ENCODE peak calls at places on chromosome 18, in ten cellular contexts. R is upper lobe of right lung, O is cardiac muscle cell, X is RWPE2, J is GM23338, Y is brain microvascular endothelial cell, Q is prostate gland, H is K562, W is tibial nerve, M is left ventricle myocardium inferior. U is an unnamed sample.

GRCh38 chr18:54871231-54871630 is 43.0 kb downstream of the RAB27B start:
- DNase-seq in R (no peak), O (no peak), X (no peak), J (no peak), Y (no peak), Q (no peak), H (no peak), W (no peak), M (no peak), U (no peak)

GRCh38 chr18:23888880-23889279 is 125.7 kb upstream of the TTC39C start:
- DNase-seq in R (no peak), O (no peak), X (no peak), J (no peak), Y (no peak), Q (no peak), H (no peak), W (no peak), M (no peak), U (no peak)

GRCh38 chr18:28189400-28190239 is 12.7 kb upstream of the CDH2 start:
- DNase-seq in R (no peak), O (peak; percentile 88), X (no peak), J (peak; percentile 89), Y (peak; percentile 79), Q (peak; percentile 29), H (peak; percentile 18), W (peak; percentile 17), M (no peak), U (peak; percentile 56)

GRCh38 chr18:55337908-55338521 is 250.0 kb downstream of the TCF4 start:
- DNase-seq in R (peak; percentile 56), O (no peak), X (no peak), J (no peak), Y (no peak), Q (no peak), H (no peak), W (no peak), M (peak; percentile 32), U (no peak)

GRCh38 chr18:76425299-76426101 is 69.5 kb downstream of the ZNF516 start:
- DNase-seq in R (no peak), O (peak; percentile 33), X (no peak), J (peak; percentile 65), Y (no peak), Q (no peak), H (no peak), W (no peak), M (no peak), U (no peak)

GRCh38 chr18:48950536-48951447 is at the start of gene SMAD7:
- DNase-seq in R (peak; percentile 80), O (no peak), X (no peak), J (no peak), Y (no peak), Q (no peak), H (no peak), W (no peak), M (no peak), U (no peak)

GRCh38 chr18:25237571-25238267 is 114.2 kb downstream of the ZNF521 start:
- DNase-seq in R (no peak), O (no peak), X (no peak), J (no peak), Y (no peak), Q (no peak), H (no peak), W (no peak), M (no peak), U (no peak)

GRCh38 chr18:50286391-50287027 is 983 bp downstream of the CXXC1 start:
- DNase-seq in R (peak; percentile 64), O (peak; percentile 32), X (peak; percentile 74), J (peak; percentile 61), Y (no peak), Q (no peak), H (peak; percentile 56), W (peak; percentile 21), M (no peak), U (no peak)

GRCh38 chr18:44715245-44715644 is 34.6 kb downstream of the SETBP1 start:
- DNase-seq in R (no peak), O (peak; percentile 43), X (no peak), J (no peak), Y (no peak), Q (peak; percentile 68), H (no peak), W (peak; percentile 29), M (no peak), U (no peak)

GRCh38 chr18:44709297-44710117 is 28.8 kb downstream of the SETBP1 start:
- DNase-seq in R (no peak), O (no peak), X (no peak), J (no peak), Y (no peak), Q (no peak), H (no peak), W (no peak), M (no peak), U (no peak)

GRCh38 chr18:44714376-44714775 is 33.7 kb downstream of the SETBP1 start:
- DNase-seq in R (no peak), O (no peak), X (no peak), J (no peak), Y (no peak), Q (no peak), H (no peak), W (no peak), M (no peak), U (no peak)

GRCh38 chr18:44713435-44713834 is 32.7 kb downstream of the SETBP1 start:
- DNase-seq in R (no peak), O (no peak), X (no peak), J (no peak), Y (no peak), Q (no peak), H (no peak), W (no peak), M (no peak), U (no peak)

DNA sequence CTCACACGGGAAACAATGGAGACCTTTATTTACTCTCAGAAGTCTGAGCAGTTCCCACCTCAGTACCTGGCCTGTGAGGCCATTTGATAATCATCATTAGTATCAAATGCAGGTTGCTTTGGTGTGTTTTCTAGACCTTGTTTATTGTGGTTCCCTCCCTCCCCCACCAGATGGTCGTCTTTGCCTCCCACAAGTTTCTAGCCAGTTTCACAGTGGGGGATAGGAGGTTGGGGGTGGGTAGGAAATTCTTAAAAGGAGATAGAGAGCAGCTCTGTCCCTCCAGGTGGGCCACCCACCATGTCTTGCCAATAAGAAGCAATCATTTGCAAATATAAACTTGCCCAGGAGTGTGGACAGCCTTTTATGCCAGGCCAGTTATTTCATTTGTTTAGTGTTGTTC is 31.3 kb downstream of the SETBP1 start:
- DNase-seq in R (no peak), O (no peak), X (no peak), J (peak; percentile 49), Y (no peak), Q (no peak), H (no peak), W (no peak), M (no peak), U (no peak)
- TF ChIP-seq CTCF in R (no peak), O (no peak), X (no peak), J (peak; percentile 9), Y (no peak), Q (no peak), H (no peak), W (no peak), M (no peak), U (no peak)

DNA sequence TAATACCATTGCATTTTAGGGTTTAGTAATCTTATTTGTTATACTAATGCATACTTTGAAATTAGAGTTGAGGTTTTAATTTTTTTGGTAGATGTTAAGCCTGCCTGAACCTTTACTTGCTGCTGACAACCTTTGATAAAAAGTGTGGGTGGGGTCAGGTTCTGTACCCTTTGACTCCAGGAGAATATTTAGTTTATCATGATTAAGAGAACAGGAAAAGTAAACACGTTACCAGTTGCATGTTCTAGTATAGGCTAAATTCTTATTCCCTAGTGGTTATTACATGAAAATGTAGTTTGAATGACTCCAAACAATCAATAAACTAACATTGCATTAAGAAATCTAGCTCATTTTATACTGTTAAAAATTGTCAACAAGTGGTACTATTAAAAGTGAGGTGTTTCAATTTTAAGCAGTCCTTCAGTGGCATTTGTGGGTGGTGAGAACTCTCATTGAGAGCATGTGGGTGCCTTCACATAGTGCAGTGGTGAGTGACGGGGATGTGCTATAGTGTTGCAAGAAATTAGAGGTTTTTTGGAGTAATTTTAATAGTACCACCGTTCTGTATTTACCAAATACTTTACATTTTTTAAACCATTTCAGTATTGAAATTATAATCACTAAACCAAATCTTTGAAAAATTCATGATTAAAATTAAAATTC is 29.9 kb downstream of the PHLPP1 start:
- DNase-seq in R (no peak), O (no peak), X (no peak), J (no peak), Y (no peak), Q (no peak), H (peak; percentile 13), W (no peak), M (no peak), U (no peak)
- H3K27ac ChIP-seq in R (no peak overlapping the region), O (no peak overlapping the region), X (no peak overlapping the region), J (no peak overlapping the region), Y (no peak overlapping the region), Q (no peak overlapping the region), H (no peak overlapping the region), W (no peak overlapping the region), M (no peak overlapping the region), U (no peak overlapping the region)

GRCh38 chr18:58580078-58580477 is 48.8 kb downstream of the ALPK2 start:
- DNase-seq in R (no peak), O (no peak), X (no peak), J (no peak), Y (no peak), Q (no peak), H (no peak), W (no peak), M (no peak), U (no peak)

GRCh38 chr18:58579561-58580047 is 49.3 kb downstream of the ALPK2 start:
- DNase-seq in R (no peak), O (peak; percentile 50), X (no peak), J (no peak), Y (peak; percentile 87), Q (no peak), H (no peak), W (no peak), M (no peak), U (peak; percentile 71)

GRCh38 chr18:58580623-58581022 is 48.3 kb downstream of the ALPK2 start:
- DNase-seq in R (no peak), O (peak; percentile 77), X (no peak), J (peak; percentile 81), Y (no peak), Q (no peak), H (no peak), W (no peak), M (no peak), U (no peak)

GRCh38 chr18:58578835-58579560 is 49.9 kb downstream of the ALPK2 start:
- DNase-seq in R (no peak), O (peak; percentile 82), X (no peak), J (no peak), Y (peak; percentile 84), Q (no peak), H (no peak), W (no peak), M (no peak), U (peak; percentile 59)

GRCh38 chr18:58581265-58581664 is 47.6 kb downstream of the ALPK2 start:
- DNase-seq in R (no peak), O (peak; percentile 83), X (no peak), J (peak; percentile 43), Y (peak; percentile 94), Q (no peak), H (no peak), W (no peak), M (no peak), U (peak; percentile 66)
- TF ChIP-seq CTCF in R (no peak), O (peak; percentile 10), X (no peak), J (no peak), Y (peak; percentile 56), Q (no peak), H (no peak), W (no peak), M (no peak), U (peak; percentile 39)

DNA sequence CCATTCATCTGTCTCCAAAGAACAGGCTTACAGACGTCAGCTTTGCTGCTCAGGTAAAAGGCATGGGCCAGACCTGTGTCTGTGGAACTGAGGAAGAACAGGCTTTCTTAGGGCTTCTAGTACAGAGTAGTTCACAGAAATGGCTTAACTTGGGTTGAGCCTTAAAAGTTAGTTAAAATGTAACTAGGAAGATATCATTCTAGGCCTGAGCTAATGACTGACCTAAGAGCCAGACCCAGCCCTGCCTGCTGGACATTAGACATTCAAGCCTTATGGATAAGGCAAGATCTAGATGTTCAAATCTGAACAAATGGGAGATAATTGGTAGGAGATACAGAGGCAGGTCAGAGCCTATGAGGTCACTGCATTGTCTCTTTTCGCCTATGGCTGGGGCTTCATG is 73.9 kb upstream of the SLC14A2 start:
- DNase-seq in R (no peak), O (no peak), X (no peak), J (no peak), Y (no peak), Q (no peak), H (no peak), W (no peak), M (no peak), U (no peak)
- H3K27ac ChIP-seq in R (no peak overlapping the region), O (no peak overlapping the region), X (no peak overlapping the region), J (no peak overlapping the region), Y (no peak overlapping the region), Q (no peak overlapping the region), H (no peak overlapping the region), W (no peak overlapping the region), M (no peak overlapping the region), U (no peak overlapping the region)